ENCODE peak calls at places on chromosomes 13 and 19, in six cellular contexts. R is breast epithelium, P is upper lobe of left lung, D is GM12891, O is stomach, S is H1. H is an unnamed sample.

GRCh38 chr13:25170554-25171107 is 1.5 kb downstream of the AMER2 start:
- DNase-seq in R (no peak), P (no peak), D (peak), O (no peak), S (peak), H (no peak)

GRCh38 chr13:47474845-47475244 is 526.2 kb downstream of the SUCLA2 start:
- DNase-seq in R (no peak), P (no peak), D (no peak), O (no peak), S (no peak), H (no peak)

GRCh38 chr13:35964764-35965163 is 166.4 kb downstream of the DCLK1 start:
- DNase-seq in R (no peak), P (no peak), D (no peak), O (no peak), S (no peak), H (no peak)

GRCh38 chr19:459724-460511 is 915 bp downstream of the SHC2 start:
- DNase-seq in R (peak), P (peak), D (no peak), O (peak), S (peak), H (no peak)

GRCh38 chr19:32471095-32471494 is 65.5 kb downstream of the DPY19L3 start:
- DNase-seq in R (no peak), P (no peak), D (no peak), O (no peak), S (no peak), H (no peak)

GRCh38 chr13:99970761-99971575 is 599 bp downstream of the ZIC5 start:
- DNase-seq in R (no peak), P (no peak), D (no peak), O (no peak), S (peak), H (no peak)

GRCh38 chr13:39201075-39201630 is 162.9 kb downstream of the NHLRC3 start:
- DNase-seq in R (no peak), P (no peak), D (no peak), O (no peak), S (no peak), H (no peak)

GRCh38 chr13:78325585-78325984 is 277.8 kb downstream of the POU4F1 start:
- DNase-seq in R (no peak), P (no peak), D (no peak), O (no peak), S (no peak), H (no peak)

GRCh38 chr19:12705654-12706331 is 9.4 kb upstream of the FBXW9 start:
- DNase-seq in R (no peak), P (no peak), D (no peak), O (no peak), S (no peak), H (no peak)

GRCh38 chr13:72290962-72291681 is 424.1 kb upstream of the DACH1 start:
- DNase-seq in R (no peak), P (no peak), D (no peak), O (no peak), S (no peak), H (no peak)

GRCh38 chr13:48636550-48636949 is 17.2 kb upstream of the CYSLTR2 start:
- DNase-seq in R (no peak), P (no peak), D (no peak), O (no peak), S (no peak), H (no peak)

GRCh38 chr19:53308339-53308811 is 25.2 kb upstream of the ZNF845 start:
- DNase-seq in R (no peak), P (no peak), D (no peak), O (no peak), S (peak), H (no peak)

GRCh38 chr13:23020246-23020843 is 160.4 kb upstream of the SGCG start:
- DNase-seq in R (no peak), P (peak), D (peak), O (peak), S (peak), H (no peak)

GRCh38 chr19:58585442-58586130 is 12.5 kb upstream of the MZF1 start:
- DNase-seq in R (no peak), P (no peak), D (no peak), O (no peak), S (no peak), H (no peak)

GRCh38 chr19:12720851-12721655 is 2.7 kb downstream of the TNPO2 start:
- DNase-seq in R (no peak), P (no peak), D (no peak), O (no peak), S (peak), H (no peak)

GRCh38 chr19:14080887-14081796 is 4.4 kb downstream of the C19orf67 start:
- DNase-seq in R (peak), P (peak), D (peak), O (peak), S (peak), H (peak)
- TF ChIP-seq POLR2A in R (peak), P (peak), D (peak), O (no peak), S (no peak), H (peak)

GRCh38 chr19:18108897-18109296 is 11.3 kb downstream of the MAST3 start:
- DNase-seq in R (no peak), P (no peak), D (no peak), O (no peak), S (no peak), H (no peak)

GRCh38 chr19:18110833-18111232 is 13.3 kb downstream of the MAST3 start:
- DNase-seq in R (no peak), P (peak), D (no peak), O (peak), S (no peak), H (no peak)

GRCh38 chr19:18107235-18108083 is 9.9 kb downstream of the MAST3 start:
- DNase-seq in R (no peak), P (peak), D (no peak), O (no peak), S (no peak), H (no peak)

GRCh38 chr19:18109363-18109730 is 11.8 kb downstream of the MAST3 start:
- DNase-seq in R (no peak), P (no peak), D (no peak), O (no peak), S (no peak), H (no peak)

DNA sequence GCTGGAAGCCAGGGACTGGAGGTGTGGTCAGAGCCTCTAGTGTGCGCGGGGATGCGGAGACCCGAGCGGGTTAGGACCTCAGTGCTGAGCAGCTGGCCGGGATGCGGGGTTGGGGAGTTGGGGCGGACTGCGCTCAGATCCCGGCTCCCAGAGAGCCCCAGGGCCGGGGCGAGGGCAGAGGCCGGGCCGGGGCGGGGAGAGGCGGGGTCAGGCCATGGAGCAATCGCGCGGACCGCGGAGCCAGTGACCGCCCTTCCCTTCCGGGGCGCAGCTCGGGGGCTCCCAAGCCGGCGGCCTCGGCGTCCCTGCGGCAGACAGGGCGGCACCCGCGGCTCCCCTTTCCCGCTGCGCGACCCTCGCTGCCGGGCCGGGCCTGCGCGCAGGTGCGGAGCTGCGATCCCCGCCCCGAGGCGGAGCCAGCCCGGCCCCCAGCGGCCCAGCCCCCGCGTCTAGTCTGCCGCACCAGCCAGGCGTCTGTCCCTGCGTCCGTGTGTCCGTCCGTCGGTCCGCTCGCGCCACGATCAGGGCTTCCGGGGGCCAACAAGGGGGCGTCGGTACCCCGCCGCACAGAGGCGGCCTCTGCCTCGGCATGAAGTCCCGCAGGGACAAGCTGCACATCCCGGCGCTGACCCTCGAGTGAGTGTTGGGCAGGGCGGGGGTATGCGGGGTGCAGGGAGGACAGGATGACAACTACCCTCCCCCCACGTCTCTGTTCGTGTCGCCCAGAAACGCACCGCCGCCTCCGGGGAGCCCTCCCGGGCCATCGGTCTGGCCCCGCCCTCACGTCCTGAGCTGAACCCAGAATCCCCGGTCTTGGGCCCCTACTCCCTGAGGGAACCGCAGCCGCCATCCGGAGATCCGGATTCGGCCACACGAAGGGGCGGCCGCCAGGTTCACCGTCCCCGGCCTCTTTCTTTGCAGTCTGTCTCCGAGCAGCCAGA is 12.4 kb downstream of the MAST3 start:
- DNase-seq in R (no peak), P (peak), D (peak), O (peak), S (peak), H (no peak)
- TF ChIP-seq POLR2AphosphoS5 in R (no peak), P (peak), D (no peak), O (peak), S (no peak), H (no peak)

GRCh38 chr19:40283414-40284250 is 1.5 kb downstream of the AKT2 start:
- DNase-seq in R (no peak), P (no peak), D (no peak), O (no peak), S (no peak), H (no peak)

GRCh38 chr19:40286235-40286530 is 1.0 kb upstream of the AKT2 start:
- DNase-seq in R (no peak), P (no peak), D (no peak), O (no peak), S (no peak), H (no peak)

GRCh38 chr19:40285353-40286234 is 449 bp upstream of the AKT2 start:
- DNase-seq in R (peak), P (peak), D (peak), O (peak), S (peak), H (no peak)

GRCh38 chr19:40284251-40284500 is 969 bp downstream of the AKT2 start:
- DNase-seq in R (no peak), P (no peak), D (no peak), O (no peak), S (no peak), H (no peak)

GRCh38 chr19:40284501-40285352 is at the start of gene AKT2:
- DNase-seq in R (peak), P (no peak), D (peak), O (no peak), S (peak), H (no peak)
- TF ChIP-seq POLR2A in R (no peak), P (peak), D (peak), O (no peak), S (no peak), H (no peak)

GRCh38 chr19:35279985-35280821 is 2.1 kb upstream of the HAMP start:
- DNase-seq in R (no peak), P (no peak), D (no peak), O (no peak), S (no peak), H (no peak)
- TF ChIP-seq POLR2AphosphoS5 in R (no peak), P (no peak), D (no peak), O (no peak), S (no peak), H (no peak)

GRCh38 chr19:10292206-10292788 is 2.5 kb downstream of the ICAM5 start:
- DNase-seq in R (peak), P (peak), D (no peak), O (peak), S (peak), H (no peak)

GRCh38 chr19:10289836-10290438 is at the start of gene ICAM5:
- DNase-seq in R (no peak), P (no peak), D (no peak), O (no peak), S (no peak), H (no peak)

GRCh38 chr19:10290439-10290875 is 705 bp downstream of the ICAM5 start:
- DNase-seq in R (no peak), P (no peak), D (no peak), O (no peak), S (peak), H (peak)

GRCh38 chr19:10291554-10292205 is 1.9 kb downstream of the ICAM5 start:
- DNase-seq in R (no peak), P (no peak), D (no peak), O (no peak), S (peak), H (no peak)

GRCh38 chr19:10290876-10291553 is 1.3 kb downstream of the ICAM5 start:
- DNase-seq in R (no peak), P (peak), D (no peak), O (peak), S (peak), H (no peak)
- TF ChIP-seq POLR2A in R (no peak), P (peak), D (no peak), O (no peak), S (no peak), H (no peak)

H was measured in vagina.